ENCODE peak calls at places on chromosome 18, in four cellular contexts. X is H9, E is IMR-90, P is H1. S is an unnamed sample.

GRCh38 chr18:76431437-76432273 is 63.4 kb downstream of the ZNF516 start:
- DNase-seq in E (no peak), X (no peak), P (no peak), S (no peak)

GRCh38 chr18:38654966-38655365 is 1089.4 kb upstream of the CELF4 start:
- DNase-seq in E (no peak), X (no peak), P (no peak), S (no peak)

GRCh38 chr18:47370052-47370451 is 118.6 kb upstream of the SKOR2 start:
- DNase-seq in P (no peak), X (no peak), E (no peak), S (no peak)

GRCh38 chr18:74069178-74070050 is 78.2 kb downstream of the FBXO15 start:
- DNase-seq in P (no peak), E (no peak), X (no peak), S (no peak)

GRCh38 chr18:76519156-76519549 is 24.1 kb upstream of the ZNF516 start:
- DNase-seq in X (no peak), P (no peak), E (no peak), S (peak; percentile 61)

GRCh38 chr18:22056962-22057361 is 112.4 kb upstream of the GATA6 start:
- DNase-seq in P (no peak), X (no peak), E (no peak), S (no peak)

GRCh38 chr18:61388010-61388409 is 54.8 kb downstream of the CDH20 start:
- DNase-seq in P (no peak), X (no peak), E (peak; percentile 12), S (no peak)

GRCh38 chr18:48554610-48555400 is 16.0 kb downstream of the CTIF start:
- DNase-seq in E (no peak), P (no peak), X (no peak), S (no peak)

GRCh38 chr18:26546875-26547301 is 1.5 kb downstream of the KCTD1 start:
- DNase-seq in P (no peak), E (no peak), X (no peak), S (peak; percentile 59)

GRCh38 chr18:73670536-73670935 is 477.1 kb downstream of the FBXO15 start:
- DNase-seq in P (no peak), E (no peak), X (no peak), S (no peak)

DNA sequence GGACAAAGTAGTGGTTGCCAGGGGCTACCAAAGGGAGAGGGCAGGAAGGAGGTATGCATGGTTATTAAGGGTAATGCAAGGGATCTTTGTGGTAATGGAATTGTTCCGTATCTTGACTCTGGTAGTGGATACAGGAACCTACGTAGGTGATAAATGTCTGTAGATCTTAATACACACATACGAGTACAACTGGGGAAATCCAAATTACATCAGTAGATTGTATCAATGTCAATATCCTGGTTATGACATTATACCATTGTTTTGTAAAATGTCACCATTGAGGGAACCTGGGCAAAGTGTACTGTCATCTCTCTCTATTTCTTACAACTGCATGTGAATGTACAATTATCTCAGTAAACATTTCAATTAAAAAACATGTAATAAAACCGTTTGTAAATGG is 56.2 kb downstream of the ALPK2 start:
- DNase-seq in X (no peak), E (no peak), P (no peak), S (no peak)
- H3K18ac ChIP-seq in X (no peak overlapping the region), E (peak overlapping the region; percentile 59), P (no peak overlapping the region), S (no peak overlapping the region)

GRCh38 chr18:13576598-13576997 is 149.8 kb downstream of the FAM210A start:
- DNase-seq in X (no peak), E (no peak), P (no peak), S (no peak)
- H4K5ac ChIP-seq in X (no peak overlapping the region), E (no peak overlapping the region), P (no peak overlapping the region), S (no peak overlapping the region)

GRCh38 chr18:11991021-11991770 is 9.9 kb downstream of the IMPA2 start:
- DNase-seq in E (no peak), P (no peak), X (no peak), S (no peak)
- H3K18ac ChIP-seq in E (no peak overlapping the region), P (no peak overlapping the region), X (no peak overlapping the region), S (no peak overlapping the region)

DNA sequence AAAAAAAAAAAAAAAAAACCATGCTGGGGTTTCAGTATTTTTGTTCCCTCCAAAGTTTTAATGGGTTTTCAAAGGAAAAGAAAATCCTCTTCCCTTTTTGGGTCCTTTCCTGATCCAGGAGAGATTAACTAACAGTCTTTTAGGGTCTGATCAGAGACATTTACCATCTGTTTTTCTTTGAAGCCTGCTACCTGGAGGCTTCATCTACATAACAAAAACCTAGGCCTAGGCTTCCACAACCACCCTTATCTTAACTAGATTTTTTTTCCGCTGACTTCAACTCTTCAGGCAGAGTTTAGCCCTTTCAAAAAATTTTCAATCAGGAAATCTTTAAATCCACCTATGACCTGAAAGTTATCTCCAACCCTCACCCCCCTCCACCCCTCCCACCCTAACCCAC is 154.7 kb downstream of the MBD2 start:
- DNase-seq in E (no peak), X (no peak), P (no peak), S (peak; percentile 36)
- H4K5ac ChIP-seq in E (no peak overlapping the region), X (no peak overlapping the region), P (no peak overlapping the region), S (no peak overlapping the region)

DNA sequence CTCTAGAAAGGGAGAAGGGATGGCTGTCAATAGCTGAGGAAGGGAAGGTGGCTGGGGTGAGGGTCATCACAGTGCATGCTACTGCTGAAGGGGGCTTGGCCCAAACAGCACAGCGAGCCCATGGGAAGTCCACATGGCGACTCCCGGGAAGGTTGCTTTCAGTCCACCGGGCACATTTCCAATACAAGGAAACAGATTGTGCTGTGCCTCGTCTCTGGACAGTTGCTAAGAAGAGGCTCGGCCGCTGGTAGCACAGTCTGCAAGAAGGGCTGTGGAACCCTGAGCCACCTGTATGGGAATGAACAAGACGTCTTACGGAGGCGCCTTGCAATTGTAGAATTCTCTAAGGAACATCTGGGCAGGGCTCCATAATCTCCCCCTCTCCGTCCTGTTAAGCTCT is 123.1 kb downstream of the CELF4 start:
- DNase-seq in P (no peak), E (no peak), X (no peak), S (no peak)
- H3K18ac ChIP-seq in P (peak overlapping the region; percentile 43), E (no peak overlapping the region), X (no peak overlapping the region), S (no peak overlapping the region)

GRCh38 chr18:51168031-51168742 is 29.3 kb downstream of the MEX3C start:
- DNase-seq in P (peak; percentile 82), E (no peak), X (peak; percentile 87), S (peak; percentile 95)
- H4K5ac ChIP-seq in P (peak overlapping the region; percentile 20), E (no peak overlapping the region), X (no peak overlapping the region), S (no peak overlapping the region)

GRCh38 chr18:62388855-62389760 is 64.0 kb downstream of the TNFRSF11A start:
- DNase-seq in P (no peak), E (no peak), X (no peak), S (no peak)
- H3K18ac ChIP-seq in P (no peak overlapping the region), E (no peak overlapping the region), X (no peak overlapping the region), S (no peak overlapping the region)

GRCh38 chr18:23721711-23722479 is 32.6 kb downstream of the LAMA3 start:
- DNase-seq in P (no peak), X (no peak), E (peak; percentile 54), S (peak; percentile 87)
- H4K5ac ChIP-seq in P (no peak overlapping the region), X (no peak overlapping the region), E (no peak overlapping the region), S (no peak overlapping the region)

DNA sequence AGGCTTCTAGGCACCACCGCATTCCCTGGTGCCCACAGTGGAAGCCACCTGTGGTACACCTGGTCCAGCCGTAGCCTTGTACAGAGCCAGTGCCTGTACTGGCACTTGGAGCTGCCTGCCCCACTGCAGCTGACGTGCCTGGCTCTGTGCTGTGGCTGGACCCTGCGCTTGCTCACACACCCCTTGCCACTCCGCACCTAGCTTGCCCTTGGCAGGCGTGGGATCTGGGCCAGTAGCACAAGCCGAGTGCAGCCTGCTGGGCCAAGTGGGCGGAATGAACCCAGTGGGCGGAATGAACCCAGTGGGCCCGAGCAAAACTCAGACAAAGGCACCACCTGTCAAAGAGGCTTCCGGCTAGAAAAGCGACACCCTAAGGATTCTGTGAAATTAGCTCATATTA is 126.3 kb downstream of the ARHGAP28 start:
- DNase-seq in P (no peak), X (no peak), E (no peak), S (no peak)
- H3K18ac ChIP-seq in P (no peak overlapping the region), X (no peak overlapping the region), E (peak overlapping the region; percentile 10), S (no peak overlapping the region)

GRCh38 chr18:9389706-9390105 is 55.1 kb downstream of the TWSG1 start:
- DNase-seq in P (no peak), E (no peak), X (no peak), S (no peak)
- H4K5ac ChIP-seq in P (no peak overlapping the region), E (no peak overlapping the region), X (no peak overlapping the region), S (no peak overlapping the region)

S was measured in mesendoderm.